ENCODE peak calls at places on chromosomes 4 and X, in nine cellular contexts. A, D, Z, Y, W, N, L, F and G are unnamed samples.

GRCh38 chr4:161585011-161585410 is 578.8 kb downstream of the FSTL5 start:
- DNase-seq in A (no peak), D (no peak), Z (no peak), Y (no peak), W (no peak), N (no peak), L (no peak), F (no peak), G (no peak)

GRCh38 chr4:139977838-139978604 is 176.0 kb downstream of the MAML3 start:
- DNase-seq in A (no peak), D (no peak), Z (no peak), Y (no peak), W (no peak), N (no peak), L (no peak), F (no peak), G (no peak)

GRCh38 chrX:119155416-119156035 is 27.9 kb upstream of the KIAA1210 start:
- DNase-seq in A (no peak), D (no peak), Z (no peak), Y (peak), W (no peak), N (peak), L (no peak), F (no peak), G (no peak)

GRCh38 chrX:2408856-2409255 is 91.9 kb downstream of the DHRSX start:
- DNase-seq in A (no peak), D (no peak), Z (no peak), Y (no peak), W (no peak), N (no peak), L (no peak), F (no peak), G (no peak)

GRCh38 chr4:87445964-87446363 is 23.6 kb downstream of the NUDT9 start:
- DNase-seq in A (no peak), D (no peak), Z (no peak), Y (no peak), W (no peak), N (no peak), L (no peak), F (no peak), G (no peak)

GRCh38 chrX:77510007-77510406 is 62.8 kb downstream of the FGF16 start:
- DNase-seq in A (no peak), D (no peak), Z (no peak), Y (no peak), W (no peak), N (no peak), L (no peak), F (no peak), G (no peak)

GRCh38 chr4:6419452-6420028 is 52.9 kb downstream of the PPP2R2C start:
- DNase-seq in A (no peak), D (no peak), Z (no peak), Y (no peak), W (no peak), N (no peak), L (no peak), F (no peak), G (no peak)

GRCh38 chr4:186739802-186740434 is 16.3 kb upstream of the FAT1 start:
- DNase-seq in A (no peak), D (no peak), Z (no peak), Y (no peak), W (no peak), N (no peak), L (no peak), F (no peak), G (no peak)

GRCh38 chr4:38950159-38950558 is 82.0 kb downstream of the TMEM156 start:
- DNase-seq in A (no peak), D (no peak), Z (no peak), Y (no peak), W (no peak), N (no peak), L (no peak), F (no peak), G (no peak)

GRCh38 chrX:111671668-111672067 is 9.3 kb upstream of the ALG13 start:
- DNase-seq in A (no peak), D (no peak), Z (no peak), Y (no peak), W (no peak), N (no peak), L (no peak), F (no peak), G (no peak)

GRCh38 chr4:3201718-3202702 is 46.9 kb upstream of the MSANTD1 start:
- DNase-seq in A (no peak), D (no peak), Z (peak), Y (peak), W (peak), N (no peak), L (no peak), F (no peak), G (no peak)

GRCh38 chrX:39815621-39816020 is 282.1 kb downstream of the BCOR start:
- DNase-seq in A (no peak), D (no peak), Z (peak), Y (peak), W (no peak), N (no peak), L (no peak), F (no peak), G (no peak)

GRCh38 chr4:10546-10870 is 42.6 kb upstream of the ZNF595 start:
- DNase-seq in A (no peak), D (no peak), Z (no peak), Y (no peak), W (peak), N (peak), L (no peak), F (no peak), G (no peak)

GRCh38 chr4:76690906-76691275 is 207.1 kb downstream of the SOWAHB start:
- DNase-seq in A (no peak), D (no peak), Z (no peak), Y (no peak), W (no peak), N (no peak), L (no peak), F (no peak), G (no peak)

GRCh38 chr4:158896459-158897238 is 127.8 kb downstream of the FNIP2 start:
- DNase-seq in A (no peak), D (no peak), Z (no peak), Y (no peak), W (no peak), N (no peak), L (no peak), F (no peak), G (no peak)

GRCh38 chr4:23934915-23935314 is 45.1 kb upstream of the PPARGC1A start:
- DNase-seq in A (peak), D (no peak), Z (no peak), Y (peak), W (no peak), N (peak), L (no peak), F (peak), G (no peak)

GRCh38 chr4:7338059-7338452 is 96.7 kb downstream of the PSAPL1 start:
- DNase-seq in A (no peak), D (no peak), Z (no peak), Y (no peak), W (no peak), N (no peak), L (no peak), F (no peak), G (no peak)

GRCh38 chr4:36099509-36099908 is 144.8 kb downstream of the ARAP2 start:
- DNase-seq in A (no peak), D (no peak), Z (peak), Y (no peak), W (no peak), N (no peak), L (no peak), F (no peak), G (no peak)

GRCh38 chr4:126697748-126698147 is 935.0 kb upstream of the INTU start:
- DNase-seq in A (no peak), D (no peak), Z (no peak), Y (no peak), W (no peak), N (no peak), L (no peak), F (no peak), G (no peak)

GRCh38 chr4:145679520-145679919 is 426 bp upstream of the C4orf51 start:
- DNase-seq in A (peak), D (no peak), Z (no peak), Y (peak), W (no peak), N (peak), L (no peak), F (peak), G (peak)

GRCh38 chr4:185796176-185796575 is 15.8 kb downstream of the SORBS2 start:
- DNase-seq in A (no peak), D (no peak), Z (no peak), Y (no peak), W (no peak), N (peak), L (no peak), F (no peak), G (no peak)

GRCh38 chr4:176566769-176567168 is 226.0 kb downstream of the VEGFC start:
- DNase-seq in A (no peak), D (no peak), Z (no peak), Y (no peak), W (no peak), N (no peak), L (no peak), F (no peak), G (no peak)